ENCODE peak calls at places on chromosomes 1 and 21, in eight cellular contexts. V is choroid plexus epithelial cell; N is RPMI8226; G is effector CD4-positive, alpha-beta T cell; M is NCI-H2171; O is NCI-H510A; F is NCI-H1436; A is activated T-helper 1 cell treated with anti-CD3 and anti-CD28 coated beads, Interleukin-12 subunit alpha, Interleukin-12 subunit beta, Interleukin-2, Interleukin-4 antibody, amounts not matched to agents 30 ng/mL and 10 ng/mL and 1 ng/mL, durations not matched to agents 14 hours and 24 hours and 36 hours. H is an unnamed sample.

GRCh38 chr1:220290163-220290761 is 18.0 kb upstream of the RAB3GAP2 start:
- DNase-seq in G (no peak), F (no peak), N (no peak), A (no peak), O (no peak), V (no peak), M (no peak), H (no peak)

GRCh38 chr1:192140382-192140781 is 17.9 kb upstream of the RGS18 start:
- DNase-seq in N (no peak), F (no peak), O (no peak), A (no peak), G (no peak), V (peak), M (no peak), H (no peak)

GRCh38 chr1:216430744-216431143 is 7.5 kb upstream of the USH2A start:
- DNase-seq in A (no peak), O (peak), F (no peak), M (no peak), V (no peak), N (no peak), G (no peak), H (no peak)

GRCh38 chr1:15577691-15578090 is 7.2 kb downstream of the AGMAT start:
- DNase-seq in M (no peak), O (peak), F (no peak), A (no peak), N (no peak), V (no peak), G (no peak), H (no peak)

GRCh38 chr1:116791727-116792126 is 37.5 kb downstream of the CD2 start:
- DNase-seq in M (no peak), G (no peak), F (no peak), O (no peak), V (no peak), A (no peak), N (no peak), H (no peak)

GRCh38 chr1:15345711-15346355 is 63.9 kb upstream of the EFHD2 start:
- DNase-seq in M (no peak), G (peak), F (no peak), A (peak), O (no peak), V (no peak), N (peak), H (peak)

GRCh38 chr1:101181930-101182329 is 54.9 kb upstream of the S1PR1 start:
- DNase-seq in M (no peak), G (no peak), A (no peak), N (no peak), F (no peak), O (no peak), V (peak), H (no peak)

GRCh38 chr1:156245451-156246232 is 2.2 kb downstream of the PAQR6 start:
- DNase-seq in M (no peak), G (peak), F (peak), V (peak), N (peak), A (peak), O (peak), H (no peak)

GRCh38 chr1:99751877-99752504 is 14.4 kb downstream of the FRRS1 start:
- DNase-seq in A (no peak), O (no peak), F (no peak), N (no peak), G (no peak), M (no peak), V (no peak), H (no peak)

GRCh38 chr1:177511036-177511435 is 340.3 kb downstream of the BRINP2 start:
- DNase-seq in V (peak), N (no peak), M (no peak), F (no peak), O (no peak), G (no peak), A (no peak), H (no peak)

GRCh38 chr1:214552174-214552608 is 789 bp upstream of the PTPN14 start:
- DNase-seq in N (no peak), O (no peak), M (no peak), F (no peak), V (peak), G (no peak), A (no peak), H (no peak)

GRCh38 chr1:116569776-116570357 is 959 bp downstream of the CD58 start:
- DNase-seq in G (peak), N (no peak), M (no peak), A (no peak), V (no peak), O (peak), F (no peak), H (peak)

GRCh38 chr1:220902916-220903315 is 23.7 kb downstream of the HLX start:
- DNase-seq in G (no peak), N (no peak), V (no peak), O (no peak), A (no peak), M (no peak), F (no peak), H (no peak)

GRCh38 chr1:110216116-110216515 is 6.0 kb downstream of the KCNC4 start:
- DNase-seq in N (no peak), M (no peak), V (no peak), F (no peak), O (no peak), A (no peak), G (no peak), H (no peak)

GRCh38 chr1:208857471-208857870 is 613.3 kb upstream of the PLXNA2 start:
- DNase-seq in M (no peak), F (no peak), V (no peak), A (no peak), O (no peak), G (no peak), N (no peak), H (no peak)

GRCh38 chr1:230110971-230111370 is 43.9 kb downstream of the GALNT2 start:
- DNase-seq in M (no peak), G (no peak), V (no peak), A (no peak), O (no peak), F (no peak), N (no peak), H (no peak)

GRCh38 chr1:200693327-200693726 is 23.6 kb upstream of the DDX59 start:
- DNase-seq in V (no peak), O (no peak), N (no peak), F (no peak), M (no peak), G (no peak), A (no peak), H (no peak)

GRCh38 chr21:21666689-21667088 is 668.5 kb downstream of the NCAM2 start:
- DNase-seq in F (no peak), G (no peak), N (no peak), A (no peak), V (no peak), M (no peak), O (no peak), H (no peak)

GRCh38 chr1:172940170-172940855 is 110.4 kb downstream of the TNFSF18 start:
- DNase-seq in A (no peak), V (peak), F (no peak), G (no peak), O (no peak), M (no peak), N (no peak), H (no peak)

GRCh38 chr1:93629101-93630059 is 52.3 kb downstream of the BCAR3 start:
- DNase-seq in N (peak), M (peak), F (peak), V (peak), G (peak), O (peak), A (peak), H (peak)

GRCh38 chr21:31218830-31219608 is 125.0 kb downstream of the TIAM1 start:
- DNase-seq in F (no peak), A (no peak), G (no peak), M (peak), V (peak), O (no peak), N (no peak), H (no peak)

GRCh38 chr1:232553809-232554208 is 76.1 kb downstream of the SIPA1L2 start:
- DNase-seq in O (no peak), F (no peak), N (no peak), M (no peak), A (no peak), G (no peak), V (peak), H (no peak)

GRCh38 chr1:6959491-6959890 is 174.2 kb downstream of the CAMTA1 start:
- DNase-seq in N (no peak), V (no peak), F (no peak), M (no peak), G (no peak), O (no peak), A (no peak), H (no peak)